ENCODE peak calls at places on chromosomes 12 and 14, in ten cellular contexts. E is SJCRH30; S is pancreas; L is CD4-positive, alpha-beta memory T cell; W is RWPE1; V is iPS DF 6.9; O is CD8-positive, alpha-beta memory T cell; J is upper lobe of right lung; M is SK-N-SH; X is left ventricle myocardium inferior. G is an unnamed sample.

GRCh38 chr12:114949081-114949480 is 265.1 kb upstream of the TBX3 start:
- DNase-seq in E (peak), S (no peak), L (no peak), W (no peak), V (no peak), O (no peak), J (no peak), M (no peak), X (no peak), G (no peak)

GRCh38 chr12:48961801-48962200 is 4.5 kb upstream of the ARF3 start:
- DNase-seq in E (no peak), S (no peak), L (no peak), W (no peak), V (no peak), O (no peak), J (no peak), M (no peak), X (no peak), G (no peak)

GRCh38 chr14:76386922-76387782 is 11.2 kb downstream of the ESRRB start:
- DNase-seq in E (peak), S (peak), L (no peak), W (peak), V (peak), O (peak), J (peak), M (peak), X (peak), G (no peak)

GRCh38 chr14:23929822-23930294 is 23.7 kb upstream of the DHRS4 start:
- DNase-seq in E (peak), S (peak), L (peak), W (peak), V (peak), O (peak), J (peak), M (peak), X (peak), G (no peak)

GRCh38 chr12:132285991-132286681 is 43.3 kb downstream of the GALNT9 start:
- DNase-seq in E (peak), S (peak), L (no peak), W (peak), V (no peak), O (peak), J (peak), M (peak), X (peak), G (no peak)

GRCh38 chr14:71586131-71586893 is 345.9 kb upstream of the RGS6 start:
- DNase-seq in E (no peak), S (no peak), L (no peak), W (no peak), V (no peak), O (no peak), J (no peak), M (peak), X (no peak), G (no peak)

GRCh38 chr12:115599251-115599811 is 678.2 kb downstream of the MED13L start:
- DNase-seq in E (no peak), S (no peak), L (no peak), W (no peak), V (no peak), O (no peak), J (no peak), M (no peak), X (peak), G (no peak)

GRCh38 chr12:92151916-92152315 is 6.3 kb upstream of the BTG1 start:
- DNase-seq in E (no peak), S (no peak), L (no peak), W (no peak), V (no peak), O (no peak), J (no peak), M (no peak), X (no peak), G (no peak)

GRCh38 chr12:109053382-109054123 is 1.2 kb downstream of the USP30 start:
- DNase-seq in E (no peak), S (no peak), L (peak), W (peak), V (no peak), O (peak), J (no peak), M (no peak), X (no peak), G (no peak)

GRCh38 chr14:55807059-55807499 is 227.1 kb downstream of the KTN1 start:
- DNase-seq in E (peak), S (peak), L (peak), W (peak), V (no peak), O (peak), J (peak), M (peak), X (peak), G (peak)

GRCh38 chr12:92987846-92988621 is 58.9 kb upstream of the EEA1 start:
- DNase-seq in E (peak), S (no peak), L (no peak), W (no peak), V (no peak), O (no peak), J (peak), M (no peak), X (peak), G (no peak)

GRCh38 chr12:84919271-84919670 is 6.7 kb upstream of the SLC6A15 start:
- DNase-seq in E (no peak), S (no peak), L (no peak), W (peak), V (no peak), O (no peak), J (no peak), M (no peak), X (no peak), G (peak)

GRCh38 chr12:108733132-108733531 is 1.8 kb upstream of the CORO1C start:
- DNase-seq in E (no peak), S (no peak), L (no peak), W (no peak), V (no peak), O (no peak), J (no peak), M (no peak), X (no peak), G (no peak)

GRCh38 chr14:22622220-22622619 is 21.9 kb downstream of the OR6J1 start:
- DNase-seq in E (peak), S (no peak), L (no peak), W (no peak), V (no peak), O (no peak), J (no peak), M (no peak), X (no peak), G (no peak)
- H3K27ac ChIP-seq in E (no peak), S (no peak), L (no peak), W (no peak), V (no peak), O (no peak), J (no peak), M (no peak), X (no peak), G (no peak)

GRCh38 chr14:93800038-93800937 is 12.0 kb upstream of the PRIMA1 start:
- DNase-seq in E (no peak), S (no peak), L (no peak), W (no peak), V (no peak), O (no peak), J (no peak), M (no peak), X (no peak), G (peak)
- H3K27ac ChIP-seq in E (no peak), S (no peak), L (no peak), W (no peak), V (no peak), O (no peak), J (no peak), M (no peak), X (no peak), G (no peak)

DNA sequence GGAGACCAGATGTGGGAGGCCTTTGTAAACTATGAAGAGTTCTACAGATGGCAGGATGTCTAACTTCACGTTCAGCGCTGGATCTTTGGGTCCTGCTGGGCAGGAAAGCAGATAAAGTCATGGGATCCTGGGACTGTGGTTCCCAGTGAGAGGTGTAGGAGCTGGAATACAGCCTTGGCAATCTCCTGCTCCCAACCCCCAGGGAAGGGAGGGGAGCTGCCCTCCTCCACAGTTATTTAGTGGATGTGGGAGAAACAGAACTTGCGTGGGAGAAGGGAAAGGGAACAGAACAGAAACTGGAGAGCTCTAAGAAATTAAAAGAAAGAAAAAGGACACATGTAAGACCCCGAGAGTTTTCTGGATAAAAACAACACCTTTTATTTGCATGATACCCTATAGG is 37.0 kb downstream of the NUAK1 start:
- DNase-seq in E (no peak), S (no peak), L (no peak), W (no peak), V (no peak), O (no peak), J (no peak), M (no peak), X (no peak), G (no peak)
- H3K27ac ChIP-seq in E (no peak), S (no peak), L (no peak), W (no peak), V (no peak), O (no peak), J (no peak), M (no peak), X (peak), G (no peak)

GRCh38 chr14:88037270-88037669 is 32.3 kb downstream of the GPR65 start:
- DNase-seq in E (no peak), S (no peak), L (no peak), W (no peak), V (no peak), O (no peak), J (no peak), M (no peak), X (no peak), G (no peak)
- H3K27ac ChIP-seq in E (no peak), S (no peak), L (no peak), W (no peak), V (no peak), O (no peak), J (no peak), M (no peak), X (no peak), G (no peak)

GRCh38 chr12:12810507-12811143 is 2.5 kb upstream of the DDX47 start:
- DNase-seq in E (no peak), S (no peak), L (no peak), W (no peak), V (no peak), O (no peak), J (no peak), M (no peak), X (no peak), G (no peak)

GRCh38 chr12:12804432-12804886 is 8.7 kb upstream of the DDX47 start:
- DNase-seq in E (no peak), S (no peak), L (no peak), W (peak), V (no peak), O (no peak), J (no peak), M (no peak), X (no peak), G (peak)

GRCh38 chr12:12807970-12808702 is 5.0 kb upstream of the DDX47 start:
- DNase-seq in E (peak), S (no peak), L (peak), W (no peak), V (no peak), O (peak), J (no peak), M (no peak), X (peak), G (no peak)

GRCh38 chr12:12804011-12804410 is 9.1 kb upstream of the DDX47 start:
- DNase-seq in E (no peak), S (no peak), L (no peak), W (peak), V (no peak), O (no peak), J (no peak), M (no peak), X (no peak), G (peak)

DNA sequence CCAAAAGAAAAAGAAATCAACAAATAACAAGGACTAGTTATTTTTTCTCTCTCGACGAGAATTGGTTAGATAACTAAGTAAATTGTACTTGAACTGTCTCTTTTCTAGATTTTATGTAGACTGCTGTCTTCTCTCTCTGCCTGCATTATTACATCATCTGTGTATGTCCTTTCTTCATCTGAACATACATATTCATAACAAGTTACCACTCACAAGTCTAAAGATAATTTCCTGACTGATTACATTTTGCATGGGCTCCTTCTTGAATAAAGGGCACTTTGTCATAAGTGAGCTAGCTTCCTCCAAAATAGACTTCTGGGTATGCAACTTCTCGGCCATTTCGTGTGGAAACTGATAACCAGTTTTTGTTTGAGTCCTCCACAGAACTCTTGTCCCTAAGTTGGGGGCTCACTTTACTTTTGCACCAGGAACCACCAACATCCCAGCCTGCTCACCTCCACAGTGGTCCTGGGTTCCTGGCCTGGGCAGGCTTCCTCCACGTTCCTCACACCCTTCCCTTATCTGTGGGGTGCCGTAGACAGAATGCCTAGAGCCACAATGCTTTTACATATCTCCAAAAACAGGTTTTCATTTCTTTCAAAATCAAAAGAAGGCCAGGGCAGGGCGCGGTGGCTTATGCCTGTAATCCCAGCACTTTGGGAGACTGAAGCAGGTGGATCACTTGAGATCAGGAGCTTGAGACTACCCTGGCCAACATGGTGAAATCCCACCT is 6.2 kb upstream of the DDX47 start:
- DNase-seq in E (no peak), S (no peak), L (no peak), W (no peak), V (no peak), O (no peak), J (no peak), M (no peak), X (no peak), G (no peak)
- H3K27ac ChIP-seq in E (no peak), S (no peak), L (peak), W (no peak), V (no peak), O (peak), J (peak), M (no peak), X (peak), G (peak)

GRCh38 chr12:42982828-42983227 is 393.3 kb upstream of the PRICKLE1 start:
- DNase-seq in E (no peak), S (no peak), L (no peak), W (no peak), V (no peak), O (no peak), J (no peak), M (no peak), X (no peak), G (no peak)

GRCh38 chr12:42985506-42985905 is 396.0 kb upstream of the PRICKLE1 start:
- DNase-seq in E (no peak), S (no peak), L (no peak), W (no peak), V (peak), O (no peak), J (no peak), M (no peak), X (no peak), G (no peak)

GRCh38 chr12:42981379-42981778 is 391.8 kb upstream of the PRICKLE1 start:
- DNase-seq in E (no peak), S (no peak), L (no peak), W (no peak), V (no peak), O (no peak), J (no peak), M (no peak), X (no peak), G (no peak)

GRCh38 chr12:42990387-42990786 is 400.8 kb upstream of the PRICKLE1 start:
- DNase-seq in E (no peak), S (no peak), L (no peak), W (no peak), V (no peak), O (no peak), J (no peak), M (no peak), X (no peak), G (no peak)

GRCh38 chr12:42987216-42987631 is 397.7 kb upstream of the PRICKLE1 start:
- DNase-seq in E (no peak), S (no peak), L (no peak), W (no peak), V (no peak), O (no peak), J (no peak), M (peak), X (no peak), G (no peak)
- H3K27ac ChIP-seq in E (no peak), S (no peak), L (no peak), W (no peak), V (no peak), O (no peak), J (no peak), M (no peak), X (no peak), G (no peak)

G was measured in epithelial cell of prostate.